ENCODE peak calls at places on chromosomes 16 and 17, in six cellular contexts. Y, C, I, O, R and J are unnamed samples.

GRCh38 chr16:48997081-48997615 is 284.5 kb downstream of the CBLN1 start:
- DNase-seq in I (no peak), C (no peak), R (no peak), Y (no peak), O (no peak), J (no peak)

GRCh38 chr17:1001640-1002411 is 4.9 kb downstream of the TIMM22 start:
- DNase-seq in O (no peak), I (no peak), R (peak; percentile 96), Y (no peak), C (no peak), J (no peak)

GRCh38 chr16:88120812-88121211 is 169.6 kb downstream of the BANP start:
- DNase-seq in O (no peak), I (no peak), Y (no peak), C (no peak), R (no peak), J (no peak)

GRCh38 chr17:56679767-56680422 is 86.4 kb downstream of the NOG start:
- DNase-seq in C (no peak), O (no peak), Y (no peak), I (no peak), R (peak; percentile 75), J (no peak)

GRCh38 chr17:8957721-8958120 is 7.8 kb downstream of the PIK3R5 start:
- DNase-seq in R (no peak), C (no peak), I (no peak), Y (no peak), O (no peak), J (no peak)

GRCh38 chr17:32350662-32351418 is 883 bp downstream of the ZNF207 start:
- DNase-seq in R (peak; percentile 75), C (no peak), I (peak; percentile 71), O (no peak), Y (peak; percentile 35), J (no peak)

GRCh38 chr16:31270795-31271194 is 11.0 kb downstream of the ITGAM start:
- DNase-seq in Y (no peak), C (no peak), R (no peak), O (no peak), I (no peak), J (no peak)

GRCh38 chr17:79082311-79083190 is 7.9 kb downstream of the ENGASE start:
- DNase-seq in O (no peak), R (peak; percentile 42), Y (peak; percentile 27), I (no peak), C (no peak), J (no peak)

GRCh38 chr16:4656695-4657686 is 32.4 kb downstream of the MGRN1 start:
- DNase-seq in O (no peak), R (no peak), I (no peak), C (no peak), Y (no peak), J (no peak)

GRCh38 chr17:1873418-1873817 is 43.6 kb downstream of the RPA1 start:
- DNase-seq in I (no peak), O (no peak), Y (no peak), C (no peak), R (no peak), J (no peak)

GRCh38 chr17:66228887-66229782 is at the start of gene APOH:
- DNase-seq in Y (no peak), C (no peak), O (no peak), I (no peak), R (no peak), J (no peak)

GRCh38 chr17:57622886-57623433 is 122.1 kb downstream of the CCDC182 start:
- DNase-seq in I (no peak), Y (no peak), C (no peak), R (peak; percentile 94), O (no peak), J (no peak)

GRCh38 chr17:34579017-34579946 is at the start of gene TMEM132E:
- DNase-seq in C (peak; percentile 14), R (peak; percentile 22), I (no peak), O (peak; percentile 72), Y (no peak), J (no peak)

GRCh38 chr17:35432176-35433074 is at the start of gene SLFN12:
- DNase-seq in I (peak; percentile 74), R (peak; percentile 98), O (peak; percentile 17), Y (no peak), C (no peak), J (no peak)

GRCh38 chr16:85781685-85782370 is 17.5 kb downstream of the EMC8 start:
- DNase-seq in I (no peak), C (no peak), Y (no peak), O (peak; percentile 50), R (peak; percentile 46), J (no peak)

GRCh38 chr16:4814542-4815173 is 12.2 kb upstream of the ROGDI start:
- DNase-seq in I (no peak), C (no peak), Y (no peak), R (no peak), O (no peak), J (no peak)

GRCh38 chr16:57045694-57046381 is 46.5 kb upstream of the CPNE2 start:
- DNase-seq in C (peak; percentile 55), I (no peak), Y (peak; percentile 12), O (peak; percentile 39), R (peak; percentile 56), J (peak; percentile 15)

GRCh38 chr17:70307430-70307829 is 138.1 kb downstream of the KCNJ2 start:
- DNase-seq in R (no peak), O (no peak), Y (no peak), C (no peak), I (no peak), J (no peak)

GRCh38 chr16:2776500-2777139 is 460 bp downstream of the ELOB start:
- DNase-seq in Y (no peak), O (no peak), I (no peak), R (peak; percentile 35), C (no peak), J (no peak)

GRCh38 chr16:53154513-53154912 is 99.7 kb downstream of the CHD9 start:
- DNase-seq in R (no peak), O (no peak), C (no peak), I (no peak), Y (peak; percentile 46), J (no peak)

GRCh38 chr16:3042376-3042775 is 4.0 kb upstream of the MMP25 start:
- DNase-seq in R (no peak), C (no peak), O (no peak), I (no peak), Y (no peak), J (no peak)

GRCh38 chr17:30433514-30433913 is 43.7 kb upstream of the GOSR1 start:
- DNase-seq in R (peak; percentile 95), Y (peak; percentile 85), I (no peak), O (no peak), C (no peak), J (peak; percentile 43)

GRCh38 chr16:82194076-82194475 is 24.1 kb upstream of the MPHOSPH6 start:
- DNase-seq in C (no peak), Y (no peak), I (no peak), R (no peak), O (no peak), J (no peak)

GRCh38 chr17:32992360-32993033 is 850 bp downstream of the SPACA3 start:
- DNase-seq in O (no peak), C (no peak), I (no peak), Y (no peak), R (no peak), J (no peak)

GRCh38 chr17:7211512-7212277 is 7.9 kb downstream of the DLG4 start:
- DNase-seq in C (no peak), Y (no peak), O (no peak), R (no peak), I (peak; percentile 9), J (no peak)

GRCh38 chr16:55418586-55418985 is 60.4 kb upstream of the MMP2 start:
- DNase-seq in O (no peak), I (no peak), C (no peak), Y (no peak), R (peak; percentile 16), J (no peak)

GRCh38 chr16:4263504-4264436 is 9.1 kb downstream of the TFAP4 start:
- DNase-seq in Y (no peak), O (no peak), C (no peak), R (peak; percentile 95), I (no peak), J (no peak)

GRCh38 chr16:60064026-60064425 is 1329.9 kb upstream of the GOT2 start:
- DNase-seq in O (no peak), R (no peak), Y (no peak), C (no peak), I (no peak), J (no peak)

GRCh38 chr17:65061621-65062020 is 5.1 kb upstream of the GNA13 start:
- DNase-seq in R (no peak), Y (no peak), O (no peak), C (no peak), I (no peak), J (no peak)

GRCh38 chr16:88697831-88698693 is 8.1 kb downstream of the RNF166 start:
- DNase-seq in R (no peak), Y (no peak), C (no peak), O (no peak), I (no peak), J (no peak)

GRCh38 chr16:2817496-2818277 is 650 bp downstream of the PRSS21 start:
- DNase-seq in Y (no peak), C (no peak), I (no peak), R (no peak), O (no peak), J (no peak)